ENCODE peak calls at places on chromosomes 13 and 19, in ten cellular contexts. O, S, W, G, M, V, L, E, Z and A are unnamed samples.

GRCh38 chr19:5080030-5080644 is 111.2 kb downstream of the KDM4B start:
- DNase-seq in Z (no peak), V (no peak), M (peak), S (no peak), L (no peak), O (no peak), E (no peak), G (no peak), W (no peak), A (no peak)

GRCh38 chr19:38134538-38135149 is 89.4 kb downstream of the DPF1 start:
- DNase-seq in L (peak), M (peak), V (peak), E (peak), W (peak), O (peak), S (peak), Z (no peak), G (no peak), A (no peak)

GRCh38 chr19:49109569-49110233 is 4.5 kb upstream of the LIN7B start:
- DNase-seq in S (no peak), E (no peak), W (no peak), G (no peak), O (no peak), Z (no peak), V (no peak), M (no peak), L (no peak), A (no peak)

GRCh38 chr13:85698236-85698635 is 101.0 kb downstream of the SLITRK6 start:
- DNase-seq in V (no peak), Z (no peak), G (peak), O (no peak), E (no peak), M (no peak), S (peak), L (no peak), W (no peak), A (no peak)

GRCh38 chr13:31192306-31192705 is 7.5 kb upstream of the B3GLCT start:
- DNase-seq in M (no peak), G (no peak), Z (no peak), L (no peak), E (no peak), O (no peak), V (no peak), S (no peak), W (no peak), A (no peak)

GRCh38 chr13:76523740-76524382 is 362.3 kb downstream of the KCTD12 start:
- DNase-seq in G (peak), M (no peak), W (no peak), E (no peak), V (no peak), O (no peak), Z (no peak), S (no peak), L (no peak), A (no peak)

GRCh38 chr13:60759499-60759898 is 362.5 kb downstream of the TDRD3 start:
- DNase-seq in M (peak), O (peak), E (no peak), W (peak), L (peak), V (peak), Z (no peak), S (no peak), G (peak), A (no peak)

GRCh38 chr13:113762538-113762937 is 3.5 kb downstream of the TMEM255B start:
- DNase-seq in O (no peak), Z (no peak), W (no peak), L (no peak), G (no peak), M (no peak), S (no peak), V (no peak), E (no peak), A (no peak)

GRCh38 chr19:13684021-13684420 is 80.3 kb upstream of the MRI1 start:
- DNase-seq in V (no peak), W (no peak), Z (no peak), G (no peak), O (no peak), E (no peak), M (no peak), L (no peak), S (no peak), A (no peak)

DNA sequence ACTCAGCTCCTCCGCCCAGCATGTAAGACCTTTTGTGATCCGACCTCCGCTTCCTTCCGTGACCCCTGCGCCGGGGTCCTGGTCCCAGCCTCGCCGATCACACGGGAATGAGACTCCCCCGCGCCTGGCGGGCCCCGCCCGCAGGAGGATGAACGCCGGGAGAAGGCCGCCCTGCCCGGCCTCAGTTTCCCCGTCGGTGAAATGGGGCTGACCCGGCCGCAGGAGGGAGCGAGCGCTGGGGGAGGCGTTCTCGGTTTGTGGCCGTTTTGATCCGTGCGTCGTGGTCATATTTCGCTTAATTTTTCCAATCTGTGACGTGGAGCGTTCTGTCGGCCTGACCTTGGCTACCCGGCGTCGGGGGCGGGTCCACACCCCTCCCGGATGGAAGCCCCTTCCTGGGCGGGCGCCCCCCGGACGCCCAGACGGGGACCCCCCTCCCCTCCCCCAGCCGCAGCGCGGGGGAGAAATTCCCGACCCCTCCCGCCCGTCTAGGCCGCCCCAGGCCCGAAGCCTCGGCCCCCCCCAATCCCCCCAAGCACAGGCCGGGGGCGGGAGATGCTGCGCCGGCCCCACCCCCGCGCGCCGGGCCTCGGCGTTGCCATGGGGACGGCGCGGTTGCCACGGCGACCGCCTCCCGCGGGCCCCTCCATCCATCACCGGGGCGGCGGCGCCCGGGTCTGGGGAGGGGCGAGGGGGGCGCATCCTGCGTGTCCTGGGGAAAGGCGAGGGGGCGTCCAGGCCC is 11.1 kb downstream of the PALM start:
- DNase-seq in O (no peak), V (peak), L (no peak), S (no peak), E (no peak), W (no peak), Z (no peak), G (no peak), M (no peak), A (no peak)
- TF ChIP-seq EZH2 in O (no peak), V (no peak), L (no peak), S (no peak), E (no peak), W (no peak), Z (no peak), G (no peak), M (no peak), A (no peak)

GRCh38 chr13:91401916-91402315 is 3.5 kb downstream of the GPC5 start:
- DNase-seq in W (no peak), Z (no peak), M (no peak), L (no peak), V (no peak), G (no peak), O (no peak), E (no peak), S (no peak), A (no peak)

GRCh38 chr13:91397595-91397994 is 826 bp upstream of the GPC5 start:
- DNase-seq in W (no peak), Z (no peak), M (no peak), S (no peak), V (no peak), E (no peak), G (no peak), L (no peak), O (no peak), A (no peak)

GRCh38 chr13:91400094-91400462 is 1.7 kb downstream of the GPC5 start:
- DNase-seq in V (peak), M (no peak), O (no peak), Z (no peak), E (no peak), L (no peak), G (no peak), S (no peak), W (no peak), A (no peak)

GRCh38 chr13:91398413-91399188 is at the start of gene GPC5:
- DNase-seq in G (peak), L (peak), M (peak), E (peak), O (peak), W (peak), S (peak), Z (peak), V (peak), A (no peak)

GRCh38 chr13:91399189-91400093 is 1.0 kb downstream of the GPC5 start:
- DNase-seq in E (peak), G (no peak), L (no peak), W (no peak), O (no peak), M (no peak), Z (no peak), S (no peak), V (peak), A (no peak)
- TF ChIP-seq EZH2 in E (no peak), G (no peak), L (no peak), W (no peak), O (peak), M (no peak), Z (peak), S (no peak), V (no peak), A (no peak)

GRCh38 chr19:1725100-1726064 is 27.9 kb upstream of the ONECUT3 start:
- DNase-seq in S (peak), O (peak), W (peak), L (peak), E (peak), V (peak), M (peak), G (peak), Z (no peak), A (no peak)
- TF ChIP-seq EZH2 in S (no peak), O (no peak), W (no peak), L (no peak), E (no peak), V (no peak), M (no peak), G (no peak), Z (no peak), A (no peak)

GRCh38 chr19:10417598-10418280 is 2.6 kb upstream of the PDE4A start:
- DNase-seq in Z (no peak), O (no peak), G (no peak), L (peak), M (peak), W (no peak), V (peak), S (no peak), E (peak), A (no peak)

GRCh38 chr19:10416380-10417257 is 3.7 kb upstream of the PDE4A start:
- DNase-seq in G (peak), Z (peak), V (peak), W (peak), S (peak), L (peak), O (peak), E (peak), M (peak), A (peak)

GRCh38 chr19:10419646-10420443 is 493 bp upstream of the PDE4A start:
- DNase-seq in Z (peak), S (peak), M (peak), O (no peak), G (peak), W (no peak), E (peak), V (peak), L (peak), A (peak)

GRCh38 chr19:10419200-10419645 is 1.1 kb upstream of the PDE4A start:
- DNase-seq in V (no peak), S (no peak), E (peak), M (peak), L (no peak), O (no peak), W (no peak), G (peak), Z (no peak), A (no peak)

GRCh38 chr19:10418281-10419199 is 1.8 kb upstream of the PDE4A start:
- DNase-seq in Z (no peak), E (peak), W (no peak), L (no peak), G (peak), O (no peak), S (no peak), M (peak), V (peak), A (no peak)
- TF ChIP-seq EZH2 in Z (no peak), E (no peak), W (peak), L (peak), G (peak), O (peak), S (peak), M (no peak), V (peak), A (no peak)

GRCh38 chr19:12485571-12485970 is 955 bp upstream of the ZNF709 start:
- DNase-seq in Z (no peak), O (no peak), S (no peak), L (no peak), E (no peak), M (no peak), W (peak), V (peak), G (no peak), A (no peak)

GRCh38 chr19:12484011-12484370 is 625 bp downstream of the ZNF709 start:
- DNase-seq in O (no peak), G (peak), M (no peak), S (no peak), Z (no peak), V (no peak), W (no peak), L (no peak), E (no peak), A (no peak)

GRCh38 chr19:12482505-12482886 is 2.1 kb downstream of the ZNF709 start:
- DNase-seq in E (no peak), G (peak), O (no peak), M (no peak), S (no peak), Z (no peak), V (no peak), L (no peak), W (no peak), A (no peak)

GRCh38 chr19:12481781-12482504 is 2.7 kb downstream of the ZNF709 start:
- DNase-seq in G (no peak), S (no peak), O (no peak), Z (no peak), L (no peak), V (no peak), M (no peak), W (peak), E (no peak), A (no peak)

GRCh38 chr19:12484371-12485322 is at the start of gene ZNF709:
- DNase-seq in L (peak), W (peak), V (peak), M (peak), O (peak), E (peak), Z (peak), S (peak), G (peak), A (peak)
- TF ChIP-seq EZH2 in L (no peak), W (no peak), V (no peak), M (no peak), O (no peak), E (no peak), Z (peak), S (no peak), G (no peak), A (no peak)